ENCODE peak calls at places on chromosomes 3 and 15, in ten cellular contexts. N, B, E, W, L, F, S, M, Q and P are unnamed samples.

GRCh38 chr15:71469393-71469792 is 341.0 kb upstream of the NR2E3 start:
- DNase-seq in N (no peak), B (no peak), E (no peak), W (no peak), L (no peak), F (no peak), S (no peak), M (no peak), Q (no peak), P (no peak)

GRCh38 chr3:157786216-157786615 is 283.0 kb upstream of the VEPH1 start:
- DNase-seq in N (no peak), B (no peak), E (no peak), W (no peak), L (no peak), F (peak; percentile 9), S (no peak), M (no peak), Q (no peak), P (peak; percentile 72)

GRCh38 chr3:124260206-124260915 is 268.4 kb upstream of the ROPN1 start:
- DNase-seq in N (no peak), B (no peak), E (no peak), W (no peak), L (no peak), F (peak; percentile 27), S (peak; percentile 75), M (no peak), Q (no peak), P (peak; percentile 49)

GRCh38 chr3:120524171-120524923 is 71.8 kb upstream of the NDUFB4 start:
- DNase-seq in N (no peak), B (no peak), E (no peak), W (no peak), L (no peak), F (no peak), S (no peak), M (no peak), Q (no peak), P (no peak)

GRCh38 chr3:156483426-156483825 is 71.5 kb downstream of the SSR3 start:
- DNase-seq in N (no peak), B (no peak), E (no peak), W (no peak), L (peak; percentile 20), F (no peak), S (no peak), M (no peak), Q (no peak), P (no peak)

GRCh38 chr3:23193835-23194234 is 9.3 kb upstream of the UBE2E2 start:
- DNase-seq in N (no peak), B (no peak), E (no peak), W (no peak), L (no peak), F (no peak), S (no peak), M (no peak), Q (no peak), P (no peak)

GRCh38 chr3:45864760-45865567 is 21.4 kb upstream of the CCR9 start:
- DNase-seq in N (no peak), B (no peak), E (no peak), W (no peak), L (no peak), F (no peak), S (no peak), M (no peak), Q (no peak), P (no peak)

GRCh38 chr3:55675478-55675877 is 188.4 kb upstream of the WNT5A start:
- DNase-seq in N (no peak), B (no peak), E (no peak), W (no peak), L (peak; percentile 67), F (no peak), S (no peak), M (no peak), Q (no peak), P (no peak)

GRCh38 chr15:85440451-85440850 is 60.0 kb downstream of the AKAP13 start:
- DNase-seq in N (no peak), B (no peak), E (no peak), W (no peak), L (no peak), F (no peak), S (no peak), M (no peak), Q (no peak), P (no peak)

GRCh38 chr15:85443046-85443445 is 62.6 kb downstream of the AKAP13 start:
- DNase-seq in N (no peak), B (no peak), E (no peak), W (no peak), L (no peak), F (no peak), S (no peak), M (no peak), Q (no peak), P (no peak)

GRCh38 chr15:85444329-85444605 is 63.9 kb downstream of the AKAP13 start:
- DNase-seq in N (no peak), B (no peak), E (no peak), W (no peak), L (no peak), F (no peak), S (no peak), M (no peak), Q (no peak), P (no peak)

GRCh38 chr15:85445361-85445760 is 65.0 kb downstream of the AKAP13 start:
- DNase-seq in N (no peak), B (no peak), E (no peak), W (no peak), L (no peak), F (no peak), S (no peak), M (no peak), Q (no peak), P (no peak)

GRCh38 chr15:85443593-85444328 is 63.4 kb downstream of the AKAP13 start:
- DNase-seq in N (no peak), B (no peak), E (peak; percentile 9), W (peak; percentile 61), L (no peak), F (peak; percentile 82), S (no peak), M (no peak), Q (no peak), P (no peak)
- TF ChIP-seq CTCF in N (no peak), B (no peak), E (no peak), W (no peak), L (no peak), F (no peak), S (peak; percentile 5), M (no peak), Q (no peak), P (no peak)

GRCh38 chr15:65837301-65838283 is 31.7 kb upstream of the RAB11A start:
- DNase-seq in N (no peak), B (no peak), E (no peak), W (peak; percentile 12), L (no peak), F (no peak), S (no peak), M (no peak), Q (no peak), P (no peak)

GRCh38 chr15:65839354-65839901 is 29.9 kb upstream of the RAB11A start:
- DNase-seq in N (no peak), B (no peak), E (no peak), W (no peak), L (no peak), F (no peak), S (no peak), M (no peak), Q (no peak), P (no peak)

GRCh38 chr15:65835452-65835851 is 33.8 kb upstream of the RAB11A start:
- DNase-seq in N (no peak), B (no peak), E (no peak), W (no peak), L (no peak), F (no peak), S (no peak), M (no peak), Q (no peak), P (no peak)

GRCh38 chr15:65834603-65835282 is 34.5 kb upstream of the RAB11A start:
- DNase-seq in N (no peak), B (no peak), E (no peak), W (no peak), L (no peak), F (no peak), S (no peak), M (no peak), Q (no peak), P (no peak)

GRCh38 chr15:65836665-65837064 is 32.6 kb upstream of the RAB11A start:
- DNase-seq in N (no peak), B (no peak), E (no peak), W (no peak), L (no peak), F (no peak), S (no peak), M (no peak), Q (no peak), P (no peak)
- TF ChIP-seq CTCF in N (no peak), B (peak; percentile 54), E (peak; percentile 41), W (no peak), L (peak; percentile 58), F (peak; percentile 56), S (no peak), M (peak; percentile 16), Q (no peak), P (no peak)

GRCh38 chr3:161557751-161558150 is 61.1 kb downstream of the OTOL1 start:
- DNase-seq in N (no peak), B (no peak), E (no peak), W (no peak), L (no peak), F (no peak), S (no peak), M (no peak), Q (no peak), P (no peak)

GRCh38 chr3:161558256-161558655 is 61.6 kb downstream of the OTOL1 start:
- DNase-seq in N (no peak), B (no peak), E (no peak), W (peak; percentile 8), L (no peak), F (no peak), S (no peak), M (peak; percentile 39), Q (no peak), P (no peak)

GRCh38 chr3:161559177-161559998 is 62.8 kb downstream of the OTOL1 start:
- DNase-seq in N (no peak), B (no peak), E (peak; percentile 28), W (peak; percentile 73), L (no peak), F (peak; percentile 46), S (no peak), M (no peak), Q (peak; percentile 40), P (no peak)

GRCh38 chr3:161556533-161556932 is 59.9 kb downstream of the OTOL1 start:
- DNase-seq in N (no peak), B (no peak), E (no peak), W (peak; percentile 33), L (no peak), F (no peak), S (no peak), M (no peak), Q (no peak), P (no peak)

DNA sequence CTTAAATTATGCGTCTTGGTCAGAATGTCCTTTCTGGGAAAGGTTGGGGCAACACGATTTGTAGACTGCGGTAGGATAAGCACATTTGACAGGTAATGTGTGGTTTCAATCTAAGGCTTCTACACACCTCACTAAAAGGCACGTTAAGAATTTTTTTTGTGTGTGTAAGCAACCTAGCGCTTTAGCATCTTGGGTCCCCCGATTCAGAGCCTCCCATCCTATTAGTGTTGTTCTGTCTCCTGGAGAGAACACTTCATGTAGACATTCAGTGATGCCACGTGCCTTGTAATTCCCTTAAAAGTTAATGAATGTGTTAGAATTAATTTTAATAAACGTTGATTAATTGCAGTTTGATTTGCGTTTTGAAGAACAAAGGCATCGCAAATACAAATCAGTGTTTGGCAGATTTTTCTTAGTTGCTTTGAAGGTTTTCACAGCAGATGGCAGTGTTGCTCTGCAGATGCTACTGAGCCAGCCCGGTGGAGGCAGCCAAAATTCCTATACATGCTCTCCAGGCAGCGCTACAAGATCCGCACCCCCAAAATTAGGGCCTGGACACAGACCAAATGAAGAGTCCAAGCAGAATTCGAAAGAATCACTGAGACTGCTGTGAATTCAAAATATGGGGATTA is 63.5 kb downstream of the OTOL1 start:
- DNase-seq in N (peak; percentile 57), B (no peak), E (peak; percentile 65), W (peak; percentile 78), L (peak; percentile 2), F (peak; percentile 59), S (no peak), M (no peak), Q (peak; percentile 69), P (no peak)
- TF ChIP-seq CTCF in N (peak; percentile 70), B (no peak), E (peak; percentile 32), W (peak; percentile 61), L (peak; percentile 54), F (peak; percentile 75), S (peak; percentile 52), M (peak; percentile 40), Q (peak; percentile 55), P (peak; percentile 44)

GRCh38 chr3:6791161-6791560 is 69.8 kb upstream of the GRM7 start:
- DNase-seq in N (no peak), B (no peak), E (no peak), W (no peak), L (no peak), F (no peak), S (no peak), M (no peak), Q (no peak), P (no peak)
- TF ChIP-seq CTCF in N (no peak), B (no peak), E (no peak), W (no peak), L (no peak), F (no peak), S (no peak), M (no peak), Q (no peak), P (no peak)